ENCODE peak calls at places on chromosomes 3 and 15, in five cellular contexts. One of them, this sample, is unnamed.

GRCh38 chr3:51082363-51082762 is 302.7 kb upstream of the MANF start:
- DNase-seq in HL-60: no peak
- DNase-seq in transverse colon: no peak
- DNase-seq in stomach: no peak
- DNase-seq in GM12891: no peak
- DNase-seq in this sample: no peak

GRCh38 chr3:149575213-149575961 is 82.4 kb downstream of the WWTR1 start:
- DNase-seq in transverse colon: no peak
- DNase-seq in stomach: no peak
- DNase-seq in HL-60: no peak
- DNase-seq in GM12891: no peak
- DNase-seq in this sample: no peak

GRCh38 chr15:88513195-88513594 is 33.3 kb downstream of the DET1 start:
- DNase-seq in GM12891: no peak
- DNase-seq in HL-60: no peak
- DNase-seq in stomach: no peak
- DNase-seq in transverse colon: no peak
- DNase-seq in this sample: no peak

GRCh38 chr15:50945725-50946124 is 37.2 kb downstream of the AP4E1 start:
- DNase-seq in stomach: no peak
- DNase-seq in HL-60: peak
- DNase-seq in transverse colon: no peak
- DNase-seq in GM12891: no peak
- DNase-seq in this sample: no peak

GRCh38 chr15:31550211-31550848 is 223.7 kb downstream of the KLF13 start:
- DNase-seq in HL-60: no peak
- DNase-seq in transverse colon: no peak
- DNase-seq in GM12891: no peak
- DNase-seq in stomach: no peak
- DNase-seq in this sample: peak

GRCh38 chr3:11996500-11996899 is 7.7 kb upstream of the SYN2 start:
- DNase-seq in GM12891: no peak
- DNase-seq in transverse colon: no peak
- DNase-seq in HL-60: no peak
- DNase-seq in stomach: no peak
- DNase-seq in this sample: no peak

GRCh38 chr15:71079208-71080044 is 35.8 kb upstream of the THSD4 start:
- DNase-seq in stomach: peak
- DNase-seq in HL-60: no peak
- DNase-seq in transverse colon: peak
- DNase-seq in GM12891: no peak
- DNase-seq in this sample: no peak

GRCh38 chr3:64058592-64058991 is 35.3 kb upstream of the PSMD6 start:
- DNase-seq in transverse colon: no peak
- DNase-seq in stomach: no peak
- DNase-seq in HL-60: no peak
- DNase-seq in GM12891: no peak
- DNase-seq in this sample: peak

GRCh38 chr3:76442374-76442915 is 597.5 kb upstream of the ROBO2 start:
- DNase-seq in GM12891: no peak
- DNase-seq in HL-60: no peak
- DNase-seq in transverse colon: no peak
- DNase-seq in stomach: no peak
- DNase-seq in this sample: no peak

GRCh38 chr3:115792206-115792955 is 169.1 kb downstream of the GAP43 start:
- DNase-seq in stomach: no peak
- DNase-seq in GM12891: no peak
- DNase-seq in HL-60: no peak
- DNase-seq in transverse colon: no peak
- DNase-seq in this sample: no peak

GRCh38 chr3:10964537-10965167 is 27.9 kb upstream of the SLC6A1 start:
- DNase-seq in stomach: no peak
- DNase-seq in GM12891: no peak
- DNase-seq in HL-60: peak
- DNase-seq in transverse colon: peak
- DNase-seq in this sample: no peak

GRCh38 chr3:59981377-59981776 is 931.6 kb upstream of the CFAP20DC start:
- DNase-seq in stomach: no peak
- DNase-seq in GM12891: no peak
- DNase-seq in transverse colon: no peak
- DNase-seq in HL-60: no peak
- DNase-seq in this sample: no peak

GRCh38 chr3:150149651-150150051 is 179.0 kb upstream of the PFN2 start:
- DNase-seq in transverse colon: no peak
- DNase-seq in HL-60: no peak
- DNase-seq in GM12891: no peak
- DNase-seq in stomach: no peak
- DNase-seq in this sample: peak

GRCh38 chr15:95556225-95556624 is 774.3 kb upstream of the NR2F2 start:
- DNase-seq in transverse colon: no peak
- DNase-seq in stomach: no peak
- DNase-seq in GM12891: no peak
- DNase-seq in HL-60: no peak
- DNase-seq in this sample: no peak

GRCh38 chr15:48584090-48584831 is 61.2 kb downstream of the FBN1 start:
- DNase-seq in GM12891: no peak
- DNase-seq in HL-60: no peak
- DNase-seq in stomach: no peak
- DNase-seq in transverse colon: no peak
- DNase-seq in this sample: no peak

GRCh38 chr3:187828571-187829452 is 83.5 kb upstream of the BCL6 start:
- DNase-seq in transverse colon: no peak
- DNase-seq in HL-60: no peak
- DNase-seq in stomach: no peak
- DNase-seq in GM12891: no peak
- DNase-seq in this sample: peak

GRCh38 chr3:54120657-54121403 is 1.5 kb upstream of the CACNA2D3 start:
- DNase-seq in HL-60: no peak
- DNase-seq in GM12891: peak
- DNase-seq in stomach: peak
- DNase-seq in transverse colon: no peak
- DNase-seq in this sample: peak

GRCh38 chr3:81723732-81724313 is 37.6 kb downstream of the GBE1 start:
- DNase-seq in transverse colon: no peak
- DNase-seq in GM12891: no peak
- DNase-seq in HL-60: no peak
- DNase-seq in stomach: no peak
- DNase-seq in this sample: no peak

GRCh38 chr3:36615861-36616260 is 148.5 kb downstream of the DCLK3 start:
- DNase-seq in stomach: no peak
- DNase-seq in transverse colon: no peak
- DNase-seq in GM12891: no peak
- DNase-seq in HL-60: no peak
- DNase-seq in this sample: no peak

GRCh38 chr15:70792171-70792573 is 28.8 kb upstream of the UACA start:
- DNase-seq in stomach: no peak
- DNase-seq in HL-60: no peak
- DNase-seq in transverse colon: no peak
- DNase-seq in GM12891: no peak
- DNase-seq in this sample: no peak

GRCh38 chr3:111260878-111261277 is 189.3 kb downstream of the NECTIN3 start:
- DNase-seq in GM12891: no peak
- DNase-seq in stomach: no peak
- DNase-seq in HL-60: no peak
- DNase-seq in transverse colon: no peak
- DNase-seq in this sample: no peak

GRCh38 chr15:70356919-70357318 is 259.2 kb upstream of the TLE3 start:
- DNase-seq in transverse colon: no peak
- DNase-seq in stomach: no peak
- DNase-seq in GM12891: no peak
- DNase-seq in HL-60: no peak
- DNase-seq in this sample: no peak

GRCh38 chr15:89806565-89807550 is 7.8 kb downstream of the ANPEP start:
- DNase-seq in HL-60: no peak
- DNase-seq in transverse colon: peak
- DNase-seq in stomach: peak
- DNase-seq in GM12891: no peak
- DNase-seq in this sample: no peak

GRCh38 chr15:58931985-58932384 is 1.5 kb downstream of the SLTM start:
- DNase-seq in GM12891: peak
- DNase-seq in HL-60: peak
- DNase-seq in stomach: peak
- DNase-seq in transverse colon: peak
- DNase-seq in this sample: no peak

GRCh38 chr3:64082917-64083587 is 59.8 kb upstream of the PSMD6 start:
- DNase-seq in stomach: no peak
- DNase-seq in GM12891: no peak
- DNase-seq in transverse colon: no peak
- DNase-seq in HL-60: peak
- DNase-seq in this sample: no peak

GRCh38 chr3:61875073-61875472 is 313.7 kb downstream of the PTPRG start:
- DNase-seq in stomach: no peak
- DNase-seq in transverse colon: no peak
- DNase-seq in HL-60: no peak
- DNase-seq in GM12891: no peak
- DNase-seq in this sample: no peak

GRCh38 chr15:64901914-64902313 is 9.8 kb upstream of the ANKDD1A start:
- DNase-seq in stomach: no peak
- DNase-seq in transverse colon: no peak
- DNase-seq in HL-60: no peak
- DNase-seq in GM12891: no peak
- DNase-seq in this sample: no peak

GRCh38 chr3:16309558-16309957 is 44.5 kb downstream of the OXNAD1 start:
- DNase-seq in transverse colon: no peak
- DNase-seq in stomach: no peak
- DNase-seq in HL-60: peak
- DNase-seq in GM12891: peak
- DNase-seq in this sample: no peak

GRCh38 chr3:60313382-60313781 is 937.9 kb downstream of the FHIT start:
- DNase-seq in HL-60: no peak
- DNase-seq in stomach: no peak
- DNase-seq in GM12891: no peak
- DNase-seq in transverse colon: no peak
- DNase-seq in this sample: no peak

GRCh38 chr3:49198611-49199230 is 27.3 kb downstream of the KLHDC8B start:
- DNase-seq in HL-60: no peak
- DNase-seq in GM12891: no peak
- DNase-seq in stomach: no peak
- DNase-seq in transverse colon: no peak
- DNase-seq in this sample: no peak

DNA sequence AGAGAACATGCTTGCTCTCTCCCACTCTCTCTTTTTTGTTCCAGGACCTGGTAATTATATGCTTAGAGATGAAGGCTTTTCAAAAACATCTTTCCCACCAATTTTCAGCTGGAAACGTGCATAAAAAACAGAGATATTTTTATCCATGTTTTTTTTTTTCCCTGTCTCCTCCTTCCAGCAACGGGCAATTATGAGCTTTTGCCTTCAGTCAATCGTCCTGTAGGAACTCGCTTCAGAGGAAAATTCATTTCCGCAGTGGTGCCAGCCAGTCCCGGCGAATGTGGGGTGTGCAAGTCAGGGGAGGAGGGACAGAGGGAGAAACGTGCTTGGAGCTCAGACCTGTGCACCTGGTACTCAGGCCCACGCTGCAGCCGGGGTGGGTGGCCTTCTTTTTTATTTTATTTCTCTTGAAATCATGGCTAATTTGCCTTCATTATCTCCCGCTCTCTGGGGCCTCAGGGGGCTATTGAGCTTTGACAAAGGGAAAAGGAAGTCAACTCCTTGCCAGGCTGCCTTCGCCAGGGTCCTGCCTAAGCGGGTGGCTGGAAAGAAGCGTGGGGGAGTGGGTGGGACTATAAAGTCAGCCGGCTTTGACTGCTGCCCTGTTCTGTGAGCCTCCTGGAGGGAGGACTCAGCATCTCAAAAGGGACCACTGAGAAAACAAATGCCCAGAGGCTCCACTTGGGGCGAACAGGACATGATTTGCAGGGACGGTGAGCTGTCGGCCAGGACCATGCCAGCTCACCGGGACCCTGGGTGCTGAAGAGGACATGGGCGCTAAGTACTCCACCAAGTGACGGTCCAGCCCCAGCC is 5.6 kb downstream of the GRIP2 start:
- DNase-seq in transverse colon: no peak
- DNase-seq in HL-60: no peak
- DNase-seq in GM12891: no peak
- DNase-seq in stomach: no peak
- DNase-seq in this sample: no peak
- TF ChIP-seq POLR2AphosphoS5 in transverse colon: no peak
- TF ChIP-seq POLR2AphosphoS5 in HL-60: no peak
- TF ChIP-seq POLR2AphosphoS5 in GM12891: no peak
- TF ChIP-seq POLR2AphosphoS5 in stomach: no peak
- TF ChIP-seq POLR2AphosphoS5 in this sample: no peak

GRCh38 chr3:18883553-18883952 is 264.8 kb upstream of the KCNH8 start:
- DNase-seq in transverse colon: no peak
- DNase-seq in HL-60: peak
- DNase-seq in GM12891: no peak
- DNase-seq in stomach: no peak
- DNase-seq in this sample: no peak

GRCh38 chr3:18885612-18886011 is 262.7 kb upstream of the KCNH8 start:
- DNase-seq in transverse colon: no peak
- DNase-seq in HL-60: no peak
- DNase-seq in stomach: no peak
- DNase-seq in GM12891: no peak
- DNase-seq in this sample: no peak

GRCh38 chr3:18890459-18890858 is 257.9 kb upstream of the KCNH8 start:
- DNase-seq in stomach: no peak
- DNase-seq in HL-60: no peak
- DNase-seq in GM12891: no peak
- DNase-seq in transverse colon: no peak
- DNase-seq in this sample: no peak

GRCh38 chr3:18891641-18892040 is 256.7 kb upstream of the KCNH8 start:
- DNase-seq in stomach: no peak
- DNase-seq in HL-60: peak
- DNase-seq in GM12891: no peak
- DNase-seq in transverse colon: no peak
- DNase-seq in this sample: no peak

GRCh38 chr3:18888370-18888769 is 259.9 kb upstream of the KCNH8 start:
- DNase-seq in HL-60: no peak
- DNase-seq in GM12891: no peak
- DNase-seq in stomach: no peak
- DNase-seq in transverse colon: no peak
- DNase-seq in this sample: no peak
- TF ChIP-seq POLR2AphosphoS5 in HL-60: no peak
- TF ChIP-seq POLR2AphosphoS5 in GM12891: no peak
- TF ChIP-seq POLR2AphosphoS5 in stomach: no peak
- TF ChIP-seq POLR2AphosphoS5 in transverse colon: no peak
- TF ChIP-seq POLR2AphosphoS5 in this sample: no peak

GRCh38 chr15:93382196-93382820 is 293.3 kb upstream of the RGMA start:
- DNase-seq in stomach: peak
- DNase-seq in transverse colon: no peak
- DNase-seq in HL-60: no peak
- DNase-seq in GM12891: no peak
- DNase-seq in this sample: peak
- TF ChIP-seq POLR2AphosphoS5 in stomach: no peak
- TF ChIP-seq POLR2AphosphoS5 in transverse colon: no peak
- TF ChIP-seq POLR2AphosphoS5 in HL-60: no peak
- TF ChIP-seq POLR2AphosphoS5 in GM12891: no peak
- TF ChIP-seq POLR2AphosphoS5 in this sample: no peak

GRCh38 chr3:126343675-126344074 is 13.5 kb downstream of the KLF15 start:
- DNase-seq in HL-60: no peak
- DNase-seq in transverse colon: peak
- DNase-seq in stomach: no peak
- DNase-seq in GM12891: no peak
- DNase-seq in this sample: no peak
- TF ChIP-seq POLR2AphosphoS5 in HL-60: no peak
- TF ChIP-seq POLR2AphosphoS5 in transverse colon: no peak
- TF ChIP-seq POLR2AphosphoS5 in stomach: no peak
- TF ChIP-seq POLR2AphosphoS5 in GM12891: no peak
- TF ChIP-seq POLR2AphosphoS5 in this sample: no peak

GRCh38 chr3:95240395-95240794 is 1177.5 kb downstream of the NSUN3 start:
- DNase-seq in GM12891: no peak
- DNase-seq in transverse colon: no peak
- DNase-seq in HL-60: no peak
- DNase-seq in stomach: no peak
- DNase-seq in this sample: no peak
- TF ChIP-seq POLR2AphosphoS5 in GM12891: no peak
- TF ChIP-seq POLR2AphosphoS5 in transverse colon: no peak
- TF ChIP-seq POLR2AphosphoS5 in HL-60: no peak
- TF ChIP-seq POLR2AphosphoS5 in stomach: no peak
- TF ChIP-seq POLR2AphosphoS5 in this sample: no peak